ENCODE peak calls at places on chromosomes 5 and 9, in ten cellular contexts. W is GM03348; K is stimulated activated CD8-positive, alpha-beta memory T cell treated with anti-CD3 and anti-CD28 coated beads, Interleukin-4, amount 100 ng/mL, for 4 hours; O is WERI-Rb-1; H is GM10248; Q is endodermal cell; X is progenitor cell of endocrine pancreas; N is HCT116; R is stimulated activated effector memory CD8-positive, alpha-beta T cell treated with anti-CD3 and anti-CD28 coated beads, Interleukin-12 subunit alpha, Interleukin-12 subunit beta, amount 100 ng/mL, for 72 hours; J is naive B cell. I is an unnamed sample.

GRCh38 chr5:53011233-53011632 is 22.1 kb downstream of the ITGA2 start:
- DNase-seq in N (no peak), R (no peak), O (no peak), W (no peak), J (no peak), K (no peak), H (no peak), Q (no peak), X (no peak), I (no peak)

GRCh38 chr9:70291446-70291845 is 32.7 kb downstream of the SMC5 start:
- DNase-seq in Q (no peak), J (no peak), O (no peak), N (no peak), X (no peak), H (no peak), W (no peak), K (no peak), R (no peak), I (no peak)

GRCh38 chr9:18632624-18633407 is 158.9 kb downstream of the ADAMTSL1 start:
- DNase-seq in Q (no peak), W (peak), K (no peak), R (no peak), H (no peak), X (no peak), O (no peak), N (no peak), J (no peak), I (peak)

GRCh38 chr5:78573318-78573717 is 75.3 kb downstream of the LHFPL2 start:
- DNase-seq in O (no peak), R (no peak), J (peak), H (peak), Q (no peak), K (no peak), N (no peak), W (no peak), X (no peak), I (no peak)

GRCh38 chr9:74304598-74304997 is 192.5 kb upstream of the RORB start:
- DNase-seq in J (no peak), O (no peak), X (no peak), Q (no peak), R (no peak), K (no peak), W (no peak), N (no peak), H (no peak), I (no peak)

GRCh38 chr9:127865645-127866464 is 11.4 kb upstream of the ENG start:
- DNase-seq in R (no peak), K (no peak), H (no peak), J (no peak), O (no peak), N (no peak), X (no peak), Q (no peak), W (no peak), I (no peak)

GRCh38 chr9:71303351-71303750 is 181.9 kb upstream of the TRPM3 start:
- DNase-seq in W (peak), J (no peak), X (no peak), K (no peak), O (no peak), H (no peak), R (no peak), N (no peak), Q (no peak), I (peak)

GRCh38 chr9:90942555-90942954 is 140.9 kb downstream of the SYK start:
- DNase-seq in Q (no peak), K (no peak), N (no peak), X (no peak), W (no peak), O (no peak), H (peak), J (no peak), R (no peak), I (no peak)

GRCh38 chr5:101728933-101729332 is 567.2 kb downstream of the SLCO4C1 start:
- DNase-seq in H (no peak), X (no peak), J (no peak), N (peak), O (no peak), W (no peak), Q (no peak), R (no peak), K (no peak), I (no peak)

GRCh38 chr5:146040559-146040958 is 64.8 kb downstream of the PLAC8L1 start:
- DNase-seq in Q (no peak), J (no peak), R (no peak), K (no peak), X (no peak), N (no peak), W (no peak), O (no peak), H (no peak), I (no peak)

GRCh38 chr5:180816608-180817534 is 14.3 kb upstream of the MGAT1 start:
- DNase-seq in O (no peak), R (no peak), W (no peak), H (no peak), X (no peak), K (no peak), J (no peak), N (no peak), Q (peak), I (no peak)

GRCh38 chr5:180607861-180608571 is 16.7 kb upstream of the SCGB3A1 start:
- DNase-seq in N (no peak), R (no peak), H (no peak), J (no peak), K (no peak), W (no peak), X (no peak), Q (no peak), O (no peak), I (no peak)

GRCh38 chr5:135211083-135211790 is 177.2 kb upstream of the PITX1 start:
- DNase-seq in W (no peak), N (no peak), R (no peak), Q (peak), H (no peak), J (no peak), O (peak), X (no peak), K (no peak), I (peak)

GRCh38 chr5:146565764-146566163 is 49.8 kb upstream of the GPR151 start:
- DNase-seq in Q (peak), X (peak), O (peak), K (peak), R (peak), J (no peak), H (peak), W (peak), N (peak), I (peak)

GRCh38 chr5:131001507-131001906 is 163.5 kb downstream of the HINT1 start:
- DNase-seq in W (no peak), X (no peak), Q (no peak), K (no peak), J (no peak), H (no peak), R (no peak), O (no peak), N (no peak), I (no peak)

GRCh38 chr9:17656889-17657288 is 78.0 kb downstream of the SH3GL2 start:
- DNase-seq in J (no peak), N (no peak), K (no peak), O (no peak), R (no peak), Q (no peak), X (no peak), H (no peak), W (no peak), I (no peak)

I was measured in AG08395.